ENCODE peak calls at places on chromosomes 7 and 10, in four cellular contexts. One of them, this sample, is unnamed.

GRCh38 chr7:134120405-134120804 is 6.7 kb upstream of the LRGUK start:
- DNase-seq in NCI-H510A: no peak
- DNase-seq in hepatic stellate cell: no peak
- DNase-seq in LoVo: no peak
- DNase-seq in this sample: no peak

GRCh38 chr7:158044156-158044823 is 543.3 kb downstream of the PTPRN2 start:
- DNase-seq in LoVo: no peak
- DNase-seq in hepatic stellate cell: no peak
- DNase-seq in NCI-H510A: no peak
- DNase-seq in this sample: no peak

GRCh38 chr10:21525367-21526183 is at the start of gene SKIDA1:
- DNase-seq in NCI-H510A: peak; percentile 86
- DNase-seq in LoVo: peak; percentile 77
- DNase-seq in hepatic stellate cell: peak; percentile 76
- DNase-seq in this sample: peak; percentile 70

GRCh38 chr7:39703143-39703542 is 79.8 kb downstream of the RALA start:
- DNase-seq in NCI-H510A: no peak
- DNase-seq in hepatic stellate cell: no peak
- DNase-seq in LoVo: no peak
- DNase-seq in this sample: no peak

GRCh38 chr7:155192961-155193640 is 104.6 kb upstream of the INSIG1 start:
- DNase-seq in LoVo: no peak
- DNase-seq in hepatic stellate cell: no peak
- DNase-seq in NCI-H510A: no peak
- DNase-seq in this sample: no peak

GRCh38 chr7:66556177-66556548 is 72.5 kb upstream of the KCTD7 start:
- DNase-seq in hepatic stellate cell: no peak
- DNase-seq in LoVo: no peak
- DNase-seq in NCI-H510A: no peak
- DNase-seq in this sample: no peak

GRCh38 chr7:45901566-45901965 is 13.3 kb downstream of the IGFBP1 start:
- DNase-seq in NCI-H510A: no peak
- DNase-seq in hepatic stellate cell: no peak
- DNase-seq in LoVo: no peak
- DNase-seq in this sample: no peak

GRCh38 chr10:105763611-105764010 is 1122.5 kb downstream of the SORCS3 start:
- DNase-seq in LoVo: no peak
- DNase-seq in NCI-H510A: no peak
- DNase-seq in hepatic stellate cell: no peak
- DNase-seq in this sample: no peak

GRCh38 chr7:27459729-27460048 is 203.0 kb downstream of the HIBADH start:
- DNase-seq in hepatic stellate cell: no peak
- DNase-seq in NCI-H510A: no peak
- DNase-seq in LoVo: no peak
- DNase-seq in this sample: no peak

GRCh38 chr7:15889501-15889900 is 203.0 kb upstream of the MEOX2 start:
- DNase-seq in LoVo: peak; percentile 29
- DNase-seq in hepatic stellate cell: peak; percentile 3
- DNase-seq in NCI-H510A: no peak
- DNase-seq in this sample: no peak

GRCh38 chr10:22805304-22805703 is 90.9 kb upstream of the PIP4K2A start:
- DNase-seq in NCI-H510A: peak; percentile 42
- DNase-seq in hepatic stellate cell: peak; percentile 53
- DNase-seq in LoVo: no peak
- DNase-seq in this sample: peak; percentile 35

GRCh38 chr7:102046373-102047117 is 229.1 kb downstream of the CUX1 start:
- DNase-seq in hepatic stellate cell: no peak
- DNase-seq in NCI-H510A: no peak
- DNase-seq in LoVo: no peak
- DNase-seq in this sample: no peak

GRCh38 chr7:11513460-11513859 is 318.5 kb downstream of the THSD7A start:
- DNase-seq in hepatic stellate cell: no peak
- DNase-seq in LoVo: no peak
- DNase-seq in NCI-H510A: no peak
- DNase-seq in this sample: no peak

GRCh38 chr7:2104107-2104710 is 128.5 kb downstream of the MAD1L1 start:
- DNase-seq in hepatic stellate cell: peak; percentile 99
- DNase-seq in LoVo: no peak
- DNase-seq in NCI-H510A: peak; percentile 60
- DNase-seq in this sample: no peak

GRCh38 chr7:7628476-7628875 is 12.1 kb upstream of the UMAD1 start:
- DNase-seq in NCI-H510A: no peak
- DNase-seq in LoVo: no peak
- DNase-seq in hepatic stellate cell: no peak
- DNase-seq in this sample: no peak

GRCh38 chr7:78063758-78064157 is 265.2 kb downstream of the PHTF2 start:
- DNase-seq in NCI-H510A: no peak
- DNase-seq in LoVo: no peak
- DNase-seq in hepatic stellate cell: no peak
- DNase-seq in this sample: no peak

GRCh38 chr10:18151491-18151890 is 11.3 kb downstream of the CACNB2 start:
- DNase-seq in hepatic stellate cell: no peak
- DNase-seq in LoVo: no peak
- DNase-seq in NCI-H510A: no peak
- DNase-seq in this sample: no peak

GRCh38 chr7:15007507-15007906 is 105.0 kb upstream of the DGKB start:
- DNase-seq in NCI-H510A: no peak
- DNase-seq in hepatic stellate cell: no peak
- DNase-seq in LoVo: peak; percentile 34
- DNase-seq in this sample: no peak

GRCh38 chr10:99938563-99938962 is 71.2 kb downstream of the DNMBP start:
- DNase-seq in NCI-H510A: no peak
- DNase-seq in hepatic stellate cell: no peak
- DNase-seq in LoVo: no peak
- DNase-seq in this sample: no peak

GRCh38 chr7:112781558-112781957 is 8.6 kb downstream of the TMEM168 start:
- DNase-seq in hepatic stellate cell: no peak
- DNase-seq in LoVo: no peak
- DNase-seq in NCI-H510A: no peak
- DNase-seq in this sample: no peak

GRCh38 chr7:129898502-129899160 is 54.1 kb downstream of the UBE2H start:
- DNase-seq in LoVo: no peak
- DNase-seq in NCI-H510A: no peak
- DNase-seq in hepatic stellate cell: no peak
- DNase-seq in this sample: no peak

GRCh38 chr10:102835007-102835482 is 2.2 kb downstream of the CYP17A1 start:
- DNase-seq in NCI-H510A: peak; percentile 28
- DNase-seq in hepatic stellate cell: peak; percentile 78
- DNase-seq in LoVo: peak; percentile 75
- DNase-seq in this sample: peak; percentile 18

GRCh38 chr7:37420931-37421330 is 27.7 kb downstream of the ELMO1 start:
- DNase-seq in NCI-H510A: no peak
- DNase-seq in LoVo: no peak
- DNase-seq in hepatic stellate cell: no peak
- DNase-seq in this sample: no peak

GRCh38 chr10:42690449-42691360 is 52.3 kb upstream of the ZNF33B start:
- DNase-seq in LoVo: no peak
- DNase-seq in NCI-H510A: peak; percentile 11
- DNase-seq in hepatic stellate cell: no peak
- DNase-seq in this sample: no peak

GRCh38 chr7:46296526-46296925 is 375.5 kb upstream of the IGFBP3 start:
- DNase-seq in hepatic stellate cell: no peak
- DNase-seq in NCI-H510A: no peak
- DNase-seq in LoVo: no peak
- DNase-seq in this sample: no peak

GRCh38 chr10:101536800-101537199 is 51.3 kb downstream of the POLL start:
- DNase-seq in hepatic stellate cell: no peak
- DNase-seq in LoVo: no peak
- DNase-seq in NCI-H510A: no peak
- DNase-seq in this sample: no peak

GRCh38 chr10:11058965-11059364 is 41.3 kb downstream of the CELF2 start:
- DNase-seq in LoVo: no peak
- DNase-seq in NCI-H510A: no peak
- DNase-seq in hepatic stellate cell: no peak
- DNase-seq in this sample: no peak

GRCh38 chr10:56911906-56912480 is 550.9 kb upstream of the ZWINT start:
- DNase-seq in hepatic stellate cell: no peak
- DNase-seq in NCI-H510A: no peak
- DNase-seq in LoVo: no peak
- DNase-seq in this sample: no peak

GRCh38 chr7:32481176-32481575 is 9.0 kb downstream of the LSM5 start:
- DNase-seq in NCI-H510A: no peak
- DNase-seq in hepatic stellate cell: no peak
- DNase-seq in LoVo: no peak
- DNase-seq in this sample: no peak

GRCh38 chr7:43038229-43038628 is 74.2 kb upstream of the HECW1 start:
- DNase-seq in NCI-H510A: no peak
- DNase-seq in hepatic stellate cell: no peak
- DNase-seq in LoVo: no peak
- DNase-seq in this sample: no peak

GRCh38 chr10:12396567-12396966 is 47.2 kb downstream of the CAMK1D start:
- DNase-seq in LoVo: no peak
- DNase-seq in hepatic stellate cell: no peak
- DNase-seq in NCI-H510A: no peak
- DNase-seq in this sample: no peak

GRCh38 chr10:44811072-44811471 is 100.1 kb upstream of the TMEM72 start:
- DNase-seq in LoVo: no peak
- DNase-seq in hepatic stellate cell: peak; percentile 43
- DNase-seq in NCI-H510A: no peak
- DNase-seq in this sample: no peak

GRCh38 chr7:1021366-1021765 is 23.0 kb upstream of the GPR146 start:
- DNase-seq in LoVo: no peak
- DNase-seq in hepatic stellate cell: no peak
- DNase-seq in NCI-H510A: no peak
- DNase-seq in this sample: no peak

GRCh38 chr7:129959480-129960332 is 6.9 kb upstream of the UBE2H start:
- DNase-seq in LoVo: no peak
- DNase-seq in hepatic stellate cell: no peak
- DNase-seq in NCI-H510A: no peak
- DNase-seq in this sample: no peak

GRCh38 chr7:151631149-151631967 is 111.7 kb upstream of the RHEB start:
- DNase-seq in NCI-H510A: no peak
- DNase-seq in LoVo: peak; percentile 67
- DNase-seq in hepatic stellate cell: no peak
- DNase-seq in this sample: no peak

GRCh38 chr7:30654296-30655090 is 27.8 kb downstream of the CRHR2 start:
- DNase-seq in LoVo: no peak
- DNase-seq in NCI-H510A: no peak
- DNase-seq in hepatic stellate cell: no peak
- DNase-seq in this sample: no peak

GRCh38 chr7:65238785-65239184 is 134.9 kb upstream of the ZNF92 start:
- DNase-seq in NCI-H510A: no peak
- DNase-seq in hepatic stellate cell: no peak
- DNase-seq in LoVo: no peak
- DNase-seq in this sample: no peak